ENCODE peak calls at places on chromosomes 13 and 19, in ten cellular contexts. Q is adrenal gland, J is omental fat pad, Z is colonic mucosa, N is left ventricle myocardium inferior, T is GM12865, I is coronary artery, X is SK-N-SH, B is RWPE1, W is AG09309. S is an unnamed sample.

GRCh38 chr13:106568225-106569003 is 477 bp upstream of the ARGLU1 start:
- DNase-seq in B (no peak), Z (no peak), X (no peak), N (no peak), W (peak; percentile 46), Q (no peak), J (no peak), T (peak; percentile 19), I (no peak), S (no peak)

GRCh38 chr19:47389150-47389556 is 30.2 kb downstream of the MEIS3 start:
- DNase-seq in J (no peak), Z (no peak), W (no peak), N (no peak), X (no peak), Q (peak; percentile 51), B (no peak), T (no peak), I (no peak), S (no peak)

GRCh38 chr19:52941941-52942370 is 18.7 kb upstream of the ZNF888 start:
- DNase-seq in W (no peak), N (peak; percentile 27), I (no peak), J (no peak), X (peak; percentile 25), Q (peak; percentile 26), T (peak; percentile 40), B (peak; percentile 8), Z (peak; percentile 52), S (peak; percentile 30)

GRCh38 chr19:41427647-41428480 is 690 bp upstream of the B3GNT8 start:
- DNase-seq in N (peak; percentile 58), J (no peak), Q (peak; percentile 60), X (peak; percentile 56), I (peak; percentile 79), Z (peak; percentile 54), T (no peak), B (peak; percentile 27), W (no peak), S (peak; percentile 52)

GRCh38 chr19:38378866-38379265 is 4.5 kb downstream of the PSMD8 start:
- DNase-seq in J (no peak), W (no peak), I (no peak), Q (no peak), X (no peak), N (no peak), T (no peak), Z (no peak), B (no peak), S (no peak)

GRCh38 chr13:79549355-79550106 is 68.6 kb downstream of the NDFIP2 start:
- DNase-seq in I (no peak), J (no peak), Z (no peak), Q (no peak), W (no peak), T (no peak), B (no peak), N (no peak), X (peak; percentile 21), S (no peak)

GRCh38 chr13:113653264-113654174 is 4.5 kb downstream of the ATP4B start:
- DNase-seq in T (no peak), W (no peak), B (no peak), Q (peak; percentile 7), J (no peak), Z (no peak), I (peak; percentile 53), N (peak; percentile 7), X (peak; percentile 61), S (peak; percentile 18)

GRCh38 chr19:39506944-39507714 is 7.8 kb upstream of the SELENOV start:
- DNase-seq in Q (no peak), J (no peak), Z (peak; percentile 26), B (peak; percentile 71), N (no peak), T (peak; percentile 89), W (no peak), I (no peak), X (peak; percentile 96), S (peak; percentile 86)

GRCh38 chr13:99289674-99290337 is 17.4 kb downstream of the GPR183 start:
- DNase-seq in B (no peak), J (no peak), I (no peak), X (no peak), W (no peak), Q (no peak), N (no peak), Z (no peak), T (no peak), S (no peak)

GRCh38 chr19:55253842-55254624 is 4.8 kb downstream of the PPP6R1 start:
- DNase-seq in N (no peak), I (no peak), Z (no peak), J (no peak), B (no peak), Q (no peak), W (no peak), T (peak; percentile 90), X (no peak), S (no peak)

GRCh38 chr13:56700324-56700723 is 440.4 kb upstream of the PRR20A start:
- DNase-seq in I (no peak), X (no peak), Q (no peak), Z (no peak), B (no peak), T (no peak), N (no peak), J (no peak), W (no peak), S (no peak)

GRCh38 chr19:55962186-55962585 is 14.6 kb downstream of the NLRP8 start:
- DNase-seq in T (no peak), B (no peak), Q (no peak), Z (no peak), I (no peak), W (no peak), X (no peak), J (no peak), N (no peak), S (no peak)

GRCh38 chr13:30222253-30222652 is 85.1 kb downstream of the KATNAL1 start:
- DNase-seq in B (no peak), Z (no peak), J (no peak), I (no peak), X (no peak), N (no peak), T (peak; percentile 21), Q (no peak), W (no peak), S (no peak)

GRCh38 chr13:30442854-30443379 is 20.6 kb downstream of the UBE2L5 start:
- DNase-seq in Z (no peak), J (no peak), T (peak; percentile 85), B (no peak), I (no peak), N (no peak), W (no peak), Q (no peak), X (no peak), S (no peak)

GRCh38 chr19:33176670-33177416 is 17.3 kb upstream of the LRP3 start:
- DNase-seq in N (peak; percentile 95), W (peak; percentile 95), B (peak; percentile 97), T (peak; percentile 99), J (peak; percentile 94), Z (peak; percentile 97), I (peak; percentile 98), X (peak; percentile 97), Q (peak; percentile 99), S (peak; percentile 96)
- TF ChIP-seq CTCF in N (peak; percentile 42), W (peak; percentile 25), B (no peak), T (peak; percentile 34), J (no peak), Z (no peak), I (no peak), X (peak; percentile 11), Q (no peak), S (no peak)

GRCh38 chr19:57587529-57587928 is 3.6 kb downstream of the ZIK1 start:
- DNase-seq in N (no peak), Z (no peak), I (no peak), W (peak; percentile 80), T (no peak), X (no peak), J (no peak), Q (no peak), B (peak; percentile 23), S (no peak)

GRCh38 chr19:57578487-57579205 is at the start of gene ZNF416:
- DNase-seq in Q (peak; percentile 98), T (peak; percentile 99), W (peak; percentile 96), B (peak; percentile 98), I (peak; percentile 97), N (peak; percentile 96), X (peak; percentile 98), J (peak; percentile 92), Z (peak; percentile 98), S (peak; percentile 93)

GRCh38 chr19:57583104-57583520 is 833 bp upstream of the ZIK1 start:
- DNase-seq in T (no peak), B (no peak), I (no peak), J (no peak), Z (no peak), N (peak; percentile 12), W (no peak), X (no peak), Q (no peak), S (no peak)

DNA sequence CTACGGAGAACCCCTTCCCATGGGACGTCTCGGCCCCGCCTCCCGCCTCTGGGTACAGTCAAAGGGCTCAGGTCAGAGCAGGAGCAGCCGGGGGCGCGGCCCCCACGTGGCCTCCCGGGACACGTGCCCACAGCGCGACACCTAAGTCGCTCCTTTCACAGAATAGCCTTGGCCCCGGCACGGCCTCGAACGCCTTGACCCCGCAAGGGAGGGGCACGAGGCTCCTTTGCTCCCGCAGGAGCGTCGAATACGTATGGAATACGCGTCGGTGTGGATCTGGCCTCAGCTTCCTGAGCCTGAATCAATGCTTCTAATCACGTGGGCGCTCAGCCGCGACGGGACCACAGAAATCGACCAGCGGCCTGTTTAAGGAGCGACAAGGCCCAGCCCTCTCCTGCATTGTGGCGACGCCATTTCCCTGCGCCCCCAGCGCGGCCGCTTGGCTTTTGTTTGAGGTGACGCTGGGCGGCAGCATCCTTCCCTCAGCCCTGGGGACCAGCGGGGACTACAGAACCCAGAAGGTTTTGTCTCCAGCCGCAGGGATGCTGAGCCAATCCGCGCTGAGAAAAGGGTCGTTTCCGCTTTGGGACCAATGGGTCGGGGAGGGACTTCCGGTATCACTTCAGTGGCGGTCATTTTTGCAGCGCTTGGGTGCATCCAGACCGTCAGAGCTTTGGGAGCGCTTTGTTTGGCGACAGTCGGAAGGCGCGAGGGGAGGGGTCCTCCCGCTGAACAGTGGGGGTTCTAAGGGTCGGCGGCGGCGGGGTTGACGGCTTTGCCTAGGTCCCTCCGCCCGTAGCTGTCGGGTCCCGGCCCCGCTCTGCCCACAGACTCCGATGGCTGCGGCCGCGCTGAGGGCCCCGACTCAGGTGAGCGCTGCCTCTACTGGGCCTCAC is at the start of gene ZIK1:
- DNase-seq in J (peak; percentile 69), X (peak; percentile 97), Z (peak; percentile 86), B (peak; percentile 83), T (peak; percentile 95), Q (peak; percentile 94), W (peak; percentile 76), N (peak; percentile 92), I (peak; percentile 91), S (peak; percentile 94)
- TF ChIP-seq CTCF in J (no peak), X (no peak), Z (no peak), B (no peak), T (no peak), Q (no peak), W (peak; percentile 13), N (peak; percentile 16), I (no peak), S (no peak)

GRCh38 chr19:43934055-43934984 is 762 bp downstream of the ZNF45 start:
- DNase-seq in X (peak; percentile 15), I (no peak), T (no peak), Q (no peak), B (peak; percentile 13), W (no peak), Z (no peak), J (no peak), N (no peak), S (no peak)
- TF ChIP-seq CTCF in X (peak; percentile 15), I (no peak), T (no peak), Q (no peak), B (no peak), W (no peak), Z (no peak), J (no peak), N (no peak), S (no peak)

GRCh38 chr13:110680852-110681251 is 25.1 kb downstream of the CARS2 start:
- DNase-seq in Q (no peak), I (no peak), B (peak; percentile 23), Z (no peak), J (no peak), X (peak; percentile 69), W (no peak), T (peak; percentile 40), N (no peak), S (peak; percentile 45)
- TF ChIP-seq CTCF in Q (peak; percentile 39), I (no peak), B (peak; percentile 20), Z (no peak), J (no peak), X (peak; percentile 56), W (peak; percentile 57), T (peak; percentile 44), N (peak; percentile 47), S (peak; percentile 70)

S was measured in glutamatergic neuron.